ENCODE peak calls at places on chromosomes 6 and 20, in four cellular contexts. M is neuronal stem cell, H is lung, S is psoas muscle. P is an unnamed sample.

GRCh38 chr20:17786221-17786718 is 86.5 kb downstream of the BANF2 start:
- DNase-seq in S (peak; percentile 67), H (no peak), M (no peak), P (no peak)

GRCh38 chr20:3156811-3157619 is 2.6 kb downstream of the FASTKD5 start:
- DNase-seq in M (no peak), H (no peak), S (no peak), P (no peak)

GRCh38 chr6:109790131-109790530 is 99.0 kb downstream of the FIG4 start:
- DNase-seq in H (no peak), S (no peak), M (no peak), P (no peak)

GRCh38 chr20:59149678-59150504 is 13.7 kb upstream of the ZNF831 start:
- DNase-seq in M (no peak), S (no peak), H (no peak), P (no peak)

GRCh38 chr20:62028384-62028783 is 37.3 kb downstream of the TAF4 start:
- DNase-seq in M (no peak), S (peak; percentile 40), H (no peak), P (no peak)

GRCh38 chr6:139249387-139249786 is 42.4 kb downstream of the TXLNB start:
- DNase-seq in H (no peak), S (no peak), M (no peak), P (no peak)

GRCh38 chr6:112049051-112049799 is 4.7 kb upstream of the CCN6 start:
- DNase-seq in H (no peak), M (no peak), S (no peak), P (no peak)

GRCh38 chr6:127515234-127515793 is 3.8 kb downstream of the MTCL3 start:
- DNase-seq in S (no peak), M (peak; percentile 53), H (no peak), P (no peak)

GRCh38 chr6:161674930-161675523 is 401.2 kb upstream of the AGPAT4 start:
- DNase-seq in S (no peak), H (no peak), M (no peak), P (no peak)

GRCh38 chr6:146423450-146423849 is 120.2 kb upstream of the RAB32 start:
- DNase-seq in S (no peak), H (no peak), M (no peak), P (no peak)

GRCh38 chr20:38725959-38726848 is 1.9 kb downstream of the SLC32A1 start:
- DNase-seq in M (peak; percentile 84), S (no peak), H (no peak), P (no peak)

GRCh38 chr6:151647871-151648639 is 154.2 kb downstream of the CCDC170 start:
- DNase-seq in H (no peak), S (no peak), M (peak; percentile 30), P (peak; percentile 55)

GRCh38 chr20:45354423-45355208 is 6.4 kb upstream of the SDC4 start:
- DNase-seq in H (no peak), M (no peak), S (no peak), P (no peak)

GRCh38 chr6:7200598-7201443 is 93.1 kb downstream of the RREB1 start:
- DNase-seq in H (peak; percentile 87), M (no peak), S (no peak), P (no peak)

GRCh38 chr6:55082021-55082420 is 92.3 kb upstream of the HCRTR2 start:
- DNase-seq in S (no peak), H (no peak), M (no peak), P (no peak)

GRCh38 chr6:151900897-151901485 is 93.5 kb downstream of the ESR1 start:
- DNase-seq in H (no peak), S (peak; percentile 37), M (no peak), P (no peak)

GRCh38 chr20:12386821-12387220 is 469.1 kb downstream of the BTBD3 start:
- DNase-seq in M (no peak), S (no peak), H (no peak), P (no peak)

GRCh38 chr6:161736796-161737292 is 463.0 kb upstream of the AGPAT4 start:
- DNase-seq in H (no peak), M (no peak), S (no peak), P (no peak)

GRCh38 chr20:36135821-36136220 is 18.7 kb upstream of the EPB41L1 start:
- DNase-seq in H (no peak), M (no peak), S (no peak), P (no peak)

GRCh38 chr6:80366721-80367120 is 260.2 kb downstream of the BCKDHB start:
- DNase-seq in H (no peak), S (no peak), M (no peak), P (no peak)

GRCh38 chr6:147561742-147562141 is 53.3 kb downstream of the SAMD5 start:
- DNase-seq in S (no peak), H (no peak), M (no peak), P (no peak)

GRCh38 chr6:16306334-16306733 is 67.9 kb downstream of the GMPR start:
- DNase-seq in S (no peak), H (no peak), M (no peak), P (no peak)

GRCh38 chr6:15823838-15824414 is 161.1 kb upstream of the DTNBP1 start:
- DNase-seq in S (no peak), H (no peak), M (no peak), P (no peak)

GRCh38 chr6:39731565-39731964 is 6.4 kb upstream of the KIF6 start:
- DNase-seq in S (no peak), H (no peak), M (no peak), P (no peak)

GRCh38 chr6:169215201-169215661 is 38.4 kb downstream of the THBS2 start:
- DNase-seq in M (no peak), S (no peak), H (peak; percentile 25), P (no peak)
- H3K27ac ChIP-seq in M (no peak overlapping the region), S (peak overlapping the region; percentile 58), H (peak overlapping the region; percentile 80), P (no peak overlapping the region)

GRCh38 chr6:168699631-168700315 is 258.8 kb downstream of the SMOC2 start:
- DNase-seq in S (peak; percentile 64), H (no peak), M (no peak), P (no peak)

GRCh38 chr6:168700880-168701279 is 259.9 kb downstream of the SMOC2 start:
- DNase-seq in S (no peak), M (no peak), H (no peak), P (no peak)

GRCh38 chr6:168704678-168705077 is 263.7 kb downstream of the SMOC2 start:
- DNase-seq in M (no peak), H (no peak), S (no peak), P (no peak)

GRCh38 chr6:168706471-168707177 is 265.6 kb downstream of the SMOC2 start:
- DNase-seq in S (no peak), M (no peak), H (no peak), P (no peak)

DNA sequence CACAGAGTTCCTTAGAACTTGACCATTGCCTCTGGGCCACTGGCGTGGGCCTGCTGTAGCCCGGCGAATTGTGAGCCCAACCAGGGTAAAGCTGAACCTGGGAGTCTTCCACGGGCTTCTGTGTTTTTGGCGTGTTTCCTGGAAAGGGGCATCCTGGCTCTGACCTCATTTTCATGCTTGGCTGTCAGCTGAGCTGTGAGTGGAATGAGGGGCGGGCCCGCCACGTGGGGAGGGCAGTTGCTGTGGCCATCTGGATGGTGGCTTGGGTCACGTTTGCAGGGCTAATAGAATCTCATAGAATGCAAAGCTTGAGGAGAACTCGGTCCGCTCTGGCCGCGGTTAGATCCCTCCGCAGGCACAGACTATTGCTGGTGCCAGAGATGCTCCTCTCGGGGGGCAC is 263.0 kb downstream of the SMOC2 start:
- DNase-seq in H (no peak), S (no peak), M (no peak), P (no peak)
- H3K9me3 ChIP-seq in H (no peaks in the 10 kb centered on the region), S (no peaks in the 10 kb centered on the region), M (no peaks in the 10 kb centered on the region), P (no peaks in the 10 kb centered on the region)

GRCh38 chr6:46104209-46104608 is 25.6 kb upstream of the ENPP4 start:
- DNase-seq in S (no peak), M (no peak), H (no peak), P (no peak)

GRCh38 chr6:46105568-46105967 is 24.2 kb upstream of the ENPP4 start:
- DNase-seq in M (no peak), H (no peak), S (no peak), P (no peak)

GRCh38 chr6:46102123-46102522 is 27.7 kb upstream of the ENPP4 start:
- DNase-seq in S (no peak), M (no peak), H (no peak), P (no peak)

GRCh38 chr6:46099952-46100351 is 29.8 kb upstream of the ENPP4 start:
- DNase-seq in S (no peak), M (no peak), H (no peak), P (no peak)

DNA sequence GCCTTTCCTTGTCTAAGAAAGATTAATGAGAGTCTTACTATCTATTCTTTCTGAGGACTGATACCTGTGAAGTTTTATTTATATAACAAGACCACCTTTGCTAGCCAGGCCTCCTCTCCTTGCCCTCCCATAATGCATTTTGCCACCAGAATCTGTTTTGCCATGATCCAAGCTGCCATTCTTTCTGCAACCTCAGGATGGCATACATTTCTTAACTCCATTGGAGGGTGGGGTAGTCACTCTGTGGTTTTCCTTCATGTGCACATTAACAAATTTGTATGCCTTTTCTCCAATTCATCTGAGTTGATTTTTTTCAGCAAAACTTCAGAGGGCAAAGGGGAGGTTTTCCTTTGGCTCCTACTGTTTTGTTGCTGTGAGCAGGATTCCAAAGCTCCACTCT is 26.4 kb upstream of the ENPP4 start:
- DNase-seq in S (no peak), H (no peak), M (no peak), P (no peak)
- H3K36me3 ChIP-seq in S (no peaks in the 10 kb centered on the region), H (no peaks in the 10 kb centered on the region), M (no peaks in the 10 kb centered on the region), P (no peaks in the 10 kb centered on the region)

DNA sequence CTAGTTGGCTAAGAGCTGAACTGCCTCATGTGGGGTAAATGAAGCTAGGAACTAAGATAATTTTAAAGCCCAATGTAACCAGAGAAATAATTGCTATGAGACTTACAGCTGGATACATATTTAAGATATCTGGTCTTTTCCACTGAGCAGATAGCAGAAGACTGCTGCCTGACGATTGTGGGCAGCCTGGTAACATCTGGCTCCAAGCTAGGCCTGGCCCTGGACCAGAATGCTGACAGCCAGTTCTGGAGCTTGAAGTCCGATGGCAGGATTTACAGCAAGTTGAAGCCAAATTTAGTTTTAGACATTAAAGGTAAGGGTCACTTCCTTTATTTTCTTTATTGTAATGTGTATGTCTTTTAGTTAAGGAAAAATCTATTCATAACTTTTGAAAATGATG is 65.7 kb downstream of the RTN4IP1 start:
- DNase-seq in H (no peak), S (no peak), M (no peak), P (no peak)
- H3K27ac ChIP-seq in H (no peak overlapping the region), S (no peak overlapping the region), M (no peak overlapping the region), P (no peak overlapping the region)

GRCh38 chr6:137163732-137164318 is 9.6 kb downstream of the IL22RA2 start:
- DNase-seq in M (no peak), H (no peak), S (no peak), P (no peak)
- H3K9me3 ChIP-seq in M (peaks cover 12% of the 10 kb centered on the region), H (no peaks in the 10 kb centered on the region), S (no peaks in the 10 kb centered on the region), P (peaks cover 6% of the 10 kb centered on the region)

GRCh38 chr6:21730533-21730932 is 137.0 kb downstream of the SOX4 start:
- DNase-seq in M (no peak), S (no peak), H (no peak), P (no peak)

GRCh38 chr6:21728141-21728540 is 134.6 kb downstream of the SOX4 start:
- DNase-seq in M (no peak), S (no peak), H (no peak), P (no peak)

GRCh38 chr6:21722488-21722887 is 128.9 kb downstream of the SOX4 start:
- DNase-seq in H (no peak), S (no peak), M (no peak), P (no peak)

GRCh38 chr6:21729431-21729830 is 135.9 kb downstream of the SOX4 start:
- DNase-seq in H (no peak), S (no peak), M (no peak), P (no peak)

DNA sequence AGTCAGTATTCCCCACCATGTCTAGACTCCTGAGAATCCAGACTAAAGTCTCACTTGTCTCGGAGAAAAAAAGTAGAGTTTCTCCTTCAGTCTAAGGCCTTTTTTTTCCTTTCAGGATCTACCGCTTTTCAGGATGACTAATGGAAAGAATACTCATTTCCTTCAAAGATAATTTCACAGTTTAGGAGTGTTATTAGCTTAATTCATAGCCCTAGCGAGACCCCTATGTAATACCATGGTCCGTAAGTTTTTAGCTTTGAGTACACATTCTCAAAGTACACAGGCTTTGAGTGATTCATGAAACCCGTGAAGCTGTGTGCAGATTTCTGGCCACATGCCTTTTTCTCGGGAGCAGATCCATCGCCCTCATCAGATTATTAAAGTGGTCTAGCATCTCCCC is 133.1 kb downstream of the SOX4 start:
- DNase-seq in H (no peak), M (no peak), S (no peak), P (no peak)
- H3K36me3 ChIP-seq in H (no peaks in the 10 kb centered on the region), M (peaks cover 12% of the 10 kb centered on the region), S (no peaks in the 10 kb centered on the region), P (no peaks in the 10 kb centered on the region)